ENCODE peak calls at places on chromosomes 4 and X, in five cellular contexts. One of them, this sample, is unnamed.

GRCh38 chr4:41024556-41025491 is 189.5 kb downstream of the APBB2 start:
- DNase-seq in HepG2: no peak
- DNase-seq in GM12878: no peak
- DNase-seq in H1: no peak
- DNase-seq in NT2/D1: no peak
- DNase-seq in this sample: no peak

GRCh38 chr4:42396361-42397255 is 680 bp upstream of the SHISA3 start:
- DNase-seq in H1: peak; percentile 67
- DNase-seq in NT2/D1: no peak
- DNase-seq in HepG2: no peak
- DNase-seq in GM12878: no peak
- DNase-seq in this sample: no peak

GRCh38 chr4:121784975-121785374 is 16.1 kb upstream of the EXOSC9 start:
- DNase-seq in GM12878: no peak
- DNase-seq in NT2/D1: no peak
- DNase-seq in H1: no peak
- DNase-seq in HepG2: no peak
- DNase-seq in this sample: no peak

GRCh38 chr4:22434895-22435294 is 81.0 kb downstream of the ADGRA3 start:
- DNase-seq in GM12878: no peak
- DNase-seq in NT2/D1: peak; percentile 58
- DNase-seq in H1: no peak
- DNase-seq in HepG2: peak; percentile 59
- DNase-seq in this sample: peak; percentile 32

GRCh38 chr4:53557601-53558000 is 33.7 kb downstream of the LNX1 start:
- DNase-seq in NT2/D1: no peak
- DNase-seq in H1: no peak
- DNase-seq in GM12878: no peak
- DNase-seq in HepG2: no peak
- DNase-seq in this sample: no peak

GRCh38 chr4:89708903-89709361 is 128.0 kb downstream of the SNCA start:
- DNase-seq in NT2/D1: no peak
- DNase-seq in H1: no peak
- DNase-seq in GM12878: no peak
- DNase-seq in HepG2: no peak
- DNase-seq in this sample: peak; percentile 17

GRCh38 chr4:80184791-80185756 is 12.2 kb upstream of the PRDM8 start:
- DNase-seq in GM12878: no peak
- DNase-seq in H1: peak; percentile 64
- DNase-seq in NT2/D1: no peak
- DNase-seq in HepG2: no peak
- DNase-seq in this sample: no peak

GRCh38 chrX:154046262-154046771 is 26.6 kb upstream of the IRAK1 start:
- DNase-seq in H1: no peak
- DNase-seq in GM12878: no peak
- DNase-seq in HepG2: no peak
- DNase-seq in NT2/D1: no peak
- DNase-seq in this sample: no peak

GRCh38 chr4:189845145-189845846 is 95.4 kb upstream of the FRG1 start:
- DNase-seq in HepG2: no peak
- DNase-seq in GM12878: no peak
- DNase-seq in H1: no peak
- DNase-seq in NT2/D1: no peak
- DNase-seq in this sample: no peak

GRCh38 chr4:156606444-156607197 is 365.0 kb downstream of the PDGFC start:
- DNase-seq in NT2/D1: no peak
- DNase-seq in GM12878: no peak
- DNase-seq in H1: no peak
- DNase-seq in HepG2: no peak
- DNase-seq in this sample: no peak

GRCh38 chr4:57077550-57078311 is 32.5 kb downstream of the IGFBP7 start:
- DNase-seq in H1: no peak
- DNase-seq in GM12878: no peak
- DNase-seq in HepG2: peak; percentile 50
- DNase-seq in NT2/D1: peak; percentile 35
- DNase-seq in this sample: no peak

GRCh38 chr4:72357908-72358307 is 211.1 kb downstream of the ADAMTS3 start:
- DNase-seq in H1: no peak
- DNase-seq in NT2/D1: no peak
- DNase-seq in GM12878: no peak
- DNase-seq in HepG2: no peak
- DNase-seq in this sample: no peak

GRCh38 chr4:1856920-1857699 is 1.2 kb upstream of the LETM1 start:
- DNase-seq in HepG2: no peak
- DNase-seq in GM12878: no peak
- DNase-seq in NT2/D1: no peak
- DNase-seq in H1: no peak
- DNase-seq in this sample: no peak

GRCh38 chrX:7028246-7028645 is 119.3 kb upstream of the STS start:
- DNase-seq in HepG2: no peak
- DNase-seq in NT2/D1: no peak
- DNase-seq in H1: no peak
- DNase-seq in GM12878: no peak
- DNase-seq in this sample: no peak

GRCh38 chr4:155478336-155478825 is 101.6 kb upstream of the MAP9 start:
- DNase-seq in HepG2: no peak
- DNase-seq in H1: no peak
- DNase-seq in GM12878: no peak
- DNase-seq in NT2/D1: no peak
- DNase-seq in this sample: no peak

GRCh38 chr4:86685401-86685800 is 91.3 kb downstream of the PTPN13 start:
- DNase-seq in GM12878: no peak
- DNase-seq in H1: no peak
- DNase-seq in HepG2: peak; percentile 1
- DNase-seq in NT2/D1: no peak
- DNase-seq in this sample: no peak

GRCh38 chrX:70970482-70970999 is 39.6 kb upstream of the SLC7A3 start:
- DNase-seq in GM12878: no peak
- DNase-seq in NT2/D1: peak; percentile 20
- DNase-seq in H1: no peak
- DNase-seq in HepG2: peak; percentile 4
- DNase-seq in this sample: peak; percentile 23

GRCh38 chr4:33625762-33626161 is 2618.6 kb downstream of the ARAP2 start:
- DNase-seq in HepG2: no peak
- DNase-seq in H1: no peak
- DNase-seq in GM12878: no peak
- DNase-seq in NT2/D1: no peak
- DNase-seq in this sample: no peak

GRCh38 chrX:17214962-17215361 is 160.0 kb upstream of the NHS start:
- DNase-seq in GM12878: no peak
- DNase-seq in HepG2: no peak
- DNase-seq in H1: no peak
- DNase-seq in NT2/D1: no peak
- DNase-seq in this sample: no peak

GRCh38 chr4:88054229-88054628 is 46.8 kb downstream of the PKD2 start:
- DNase-seq in GM12878: no peak
- DNase-seq in NT2/D1: no peak
- DNase-seq in HepG2: no peak
- DNase-seq in H1: no peak
- DNase-seq in this sample: no peak

GRCh38 chr4:184697956-184698355 is 35.9 kb downstream of the CENPU start:
- DNase-seq in H1: no peak
- DNase-seq in NT2/D1: no peak
- DNase-seq in GM12878: no peak
- DNase-seq in HepG2: no peak
- DNase-seq in this sample: no peak

GRCh38 chr4:83731609-83732008 is 195.7 kb downstream of the GPAT3 start:
- DNase-seq in HepG2: no peak
- DNase-seq in GM12878: no peak
- DNase-seq in NT2/D1: no peak
- DNase-seq in H1: no peak
- DNase-seq in this sample: no peak

GRCh38 chrX:63735882-63736281 is 49.1 kb downstream of the ARHGEF9 start:
- DNase-seq in NT2/D1: no peak
- DNase-seq in GM12878: no peak
- DNase-seq in HepG2: no peak
- DNase-seq in H1: no peak
- DNase-seq in this sample: no peak

GRCh38 chr4:109801099-109801789 is 555 bp downstream of the CFI start:
- DNase-seq in NT2/D1: no peak
- DNase-seq in H1: no peak
- DNase-seq in GM12878: no peak
- DNase-seq in HepG2: no peak
- DNase-seq in this sample: no peak

GRCh38 chr4:109809657-109810056 is 5.9 kb upstream of the GAR1 start:
- DNase-seq in NT2/D1: no peak
- DNase-seq in HepG2: no peak
- DNase-seq in GM12878: no peak
- DNase-seq in H1: no peak
- DNase-seq in this sample: no peak

GRCh38 chr4:109801895-109802319 is at the start of gene CFI:
- DNase-seq in H1: no peak
- DNase-seq in HepG2: peak; percentile 95
- DNase-seq in GM12878: no peak
- DNase-seq in NT2/D1: no peak
- DNase-seq in this sample: no peak

GRCh38 chr4:109798866-109799265 is 2.9 kb downstream of the CFI start:
- DNase-seq in NT2/D1: no peak
- DNase-seq in H1: no peak
- DNase-seq in HepG2: no peak
- DNase-seq in GM12878: no peak
- DNase-seq in this sample: no peak

DNA sequence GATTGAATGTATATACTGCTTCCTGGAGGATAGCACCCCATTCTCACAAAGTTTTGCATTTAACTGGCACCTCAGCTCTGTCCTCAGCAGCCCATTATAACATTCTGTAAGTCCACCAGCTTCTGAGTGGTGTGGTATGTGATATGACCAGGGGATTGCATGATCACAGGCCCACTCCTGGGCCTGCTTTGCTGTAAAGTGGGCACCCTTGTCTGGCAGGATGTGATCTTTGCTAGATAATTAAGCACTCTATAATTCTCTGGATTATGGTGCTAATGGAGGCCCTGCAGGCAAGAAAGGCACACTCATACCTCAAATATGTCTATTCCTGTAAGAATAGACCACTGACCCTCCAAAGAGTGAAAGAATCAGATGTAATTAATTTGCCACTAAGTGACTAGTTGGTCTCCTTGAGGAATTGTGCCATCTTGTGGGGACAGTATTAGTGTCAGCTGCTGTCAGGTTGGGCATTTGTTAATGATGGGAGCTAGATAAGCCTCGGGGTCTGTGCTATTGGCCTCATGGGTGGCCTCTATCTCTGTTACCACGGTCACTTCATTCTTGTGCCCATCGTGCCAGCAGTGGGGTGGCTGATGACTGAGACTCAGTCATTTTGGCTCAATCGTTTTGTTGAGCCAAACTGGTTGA is 2.2 kb upstream of the CFI start:
- DNase-seq in HepG2: peak; percentile 57
- DNase-seq in GM12878: peak; percentile 7
- DNase-seq in NT2/D1: no peak
- DNase-seq in H1: no peak
- DNase-seq in this sample: peak; percentile 23
- TF ChIP-seq SUZ12 in HepG2: no peak
- TF ChIP-seq SUZ12 in GM12878: no peak
- TF ChIP-seq SUZ12 in NT2/D1: no peak
- TF ChIP-seq SUZ12 in H1: no peak
- TF ChIP-seq SUZ12 in this sample: no peak

GRCh38 chr4:26344901-26345300 is 24.1 kb downstream of the RBPJ start:
- DNase-seq in HepG2: no peak
- DNase-seq in NT2/D1: no peak
- DNase-seq in GM12878: no peak
- DNase-seq in H1: no peak
- DNase-seq in this sample: no peak

GRCh38 chr4:26343041-26343403 is 22.2 kb downstream of the RBPJ start:
- DNase-seq in HepG2: no peak
- DNase-seq in GM12878: no peak
- DNase-seq in H1: no peak
- DNase-seq in NT2/D1: no peak
- DNase-seq in this sample: no peak

GRCh38 chr4:26349496-26349895 is 28.7 kb downstream of the RBPJ start:
- DNase-seq in GM12878: no peak
- DNase-seq in HepG2: no peak
- DNase-seq in H1: no peak
- DNase-seq in NT2/D1: no peak
- DNase-seq in this sample: no peak

GRCh38 chr4:26345541-26345940 is 24.7 kb downstream of the RBPJ start:
- DNase-seq in GM12878: no peak
- DNase-seq in HepG2: no peak
- DNase-seq in H1: no peak
- DNase-seq in NT2/D1: no peak
- DNase-seq in this sample: no peak

GRCh38 chr4:26346203-26346620 is 25.4 kb downstream of the RBPJ start:
- DNase-seq in GM12878: no peak
- DNase-seq in HepG2: no peak
- DNase-seq in NT2/D1: no peak
- DNase-seq in H1: no peak
- DNase-seq in this sample: no peak
- TF ChIP-seq SUZ12 in GM12878: no peak
- TF ChIP-seq SUZ12 in HepG2: no peak
- TF ChIP-seq SUZ12 in NT2/D1: no peak
- TF ChIP-seq SUZ12 in H1: no peak
- TF ChIP-seq SUZ12 in this sample: no peak

GRCh38 chr4:76601791-76602190 is 166.8 kb downstream of the SHROOM3 start:
- DNase-seq in HepG2: no peak
- DNase-seq in H1: no peak
- DNase-seq in GM12878: no peak
- DNase-seq in NT2/D1: no peak
- DNase-seq in this sample: no peak

GRCh38 chr4:76605099-76605563 is 170.1 kb downstream of the SHROOM3 start:
- DNase-seq in GM12878: no peak
- DNase-seq in NT2/D1: no peak
- DNase-seq in HepG2: no peak
- DNase-seq in H1: no peak
- DNase-seq in this sample: no peak

GRCh38 chr4:76596713-76597112 is 161.7 kb downstream of the SHROOM3 start:
- DNase-seq in HepG2: no peak
- DNase-seq in H1: no peak
- DNase-seq in NT2/D1: no peak
- DNase-seq in GM12878: no peak
- DNase-seq in this sample: no peak

GRCh38 chr4:76597423-76597979 is 162.5 kb downstream of the SHROOM3 start:
- DNase-seq in NT2/D1: no peak
- DNase-seq in HepG2: no peak
- DNase-seq in GM12878: no peak
- DNase-seq in H1: no peak
- DNase-seq in this sample: no peak

DNA sequence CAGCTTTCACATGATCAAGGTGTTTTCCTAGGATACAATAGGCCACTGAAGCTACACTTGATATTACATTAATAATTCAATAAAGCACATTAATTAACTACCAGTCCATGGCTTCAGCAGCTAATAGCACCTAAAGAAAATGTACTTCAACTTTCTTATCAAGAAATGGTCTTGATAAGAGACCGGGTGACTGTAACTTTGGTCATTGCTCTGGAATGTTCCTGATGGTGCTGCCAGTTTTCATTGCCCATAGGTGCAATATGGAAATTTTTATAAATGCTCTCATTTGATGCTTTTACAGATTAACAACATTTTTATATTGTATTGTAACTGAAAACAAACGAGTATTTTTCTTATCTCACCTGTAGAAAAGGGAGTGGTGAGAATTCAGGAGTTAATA is 165.4 kb downstream of the SHROOM3 start:
- DNase-seq in HepG2: no peak
- DNase-seq in NT2/D1: no peak
- DNase-seq in GM12878: no peak
- DNase-seq in H1: no peak
- DNase-seq in this sample: no peak
- TF ChIP-seq SUZ12 in HepG2: no peak
- TF ChIP-seq SUZ12 in NT2/D1: no peak
- TF ChIP-seq SUZ12 in GM12878: no peak
- TF ChIP-seq SUZ12 in H1: no peak
- TF ChIP-seq SUZ12 in this sample: no peak

GRCh38 chr4:146585761-146586333 is 52.8 kb upstream of the POU4F2 start:
- DNase-seq in GM12878: no peak
- DNase-seq in HepG2: no peak
- DNase-seq in NT2/D1: no peak
- DNase-seq in H1: no peak
- DNase-seq in this sample: no peak
- TF ChIP-seq SUZ12 in GM12878: no peak
- TF ChIP-seq SUZ12 in HepG2: no peak
- TF ChIP-seq SUZ12 in NT2/D1: no peak
- TF ChIP-seq SUZ12 in H1: no peak
- TF ChIP-seq SUZ12 in this sample: no peak